ENCODE peak calls at places on chromosomes 11 and 22, in four cellular contexts. H is GM12878, L is HL-60, Z is K562. O is an unnamed sample.

GRCh38 chr11:68002943-68003845 is 703 bp downstream of the UNC93B1 start:
- DNase-seq in H (no peak), L (peak; percentile 55), Z (peak; percentile 47), O (no peak)

GRCh38 chr11:113493205-113493604 is 18.0 kb upstream of the DRD2 start:
- DNase-seq in H (no peak), L (peak; percentile 7), Z (no peak), O (no peak)

GRCh38 chr11:115423728-115424459 is 80.3 kb downstream of the CADM1 start:
- DNase-seq in H (no peak), L (no peak), Z (no peak), O (no peak)

GRCh38 chr22:26522012-26522411 is 9.7 kb upstream of the TFIP11 start:
- DNase-seq in H (no peak), L (no peak), Z (no peak), O (no peak)

GRCh38 chr22:32050678-32051515 is 7.8 kb downstream of the SLC5A1 start:
- DNase-seq in H (peak; percentile 63), L (peak; percentile 76), Z (peak; percentile 46), O (no peak)

GRCh38 chr11:82738116-82738515 is 4.5 kb upstream of the FAM181B start:
- DNase-seq in H (no peak), L (no peak), Z (no peak), O (no peak)

GRCh38 chr11:33634291-33634834 is 66.3 kb downstream of the C11orf91 start:
- DNase-seq in H (no peak), L (no peak), Z (no peak), O (no peak)

GRCh38 chr22:43897751-43898261 is 6.0 kb upstream of the PNPLA5 start:
- DNase-seq in H (no peak), L (no peak), Z (no peak), O (no peak)

GRCh38 chr11:85666687-85667086 is 1.8 kb upstream of the CREBZF start:
- DNase-seq in H (no peak), L (no peak), Z (no peak), O (no peak)

GRCh38 chr11:34345991-34346480 is 11.8 kb downstream of the ABTB2 start:
- DNase-seq in H (no peak), L (no peak), Z (no peak), O (no peak)

GRCh38 chr11:2395211-2395730 is 5.3 kb upstream of the TSSC4 start:
- DNase-seq in H (no peak), L (no peak), Z (no peak), O (no peak)

GRCh38 chr22:31350410-31350863 is 4.3 kb upstream of the PATZ1 start:
- DNase-seq in H (no peak), L (no peak), Z (peak; percentile 55), O (no peak)

GRCh38 chr11:66637557-66638176 is 836 bp upstream of the RBM4 start:
- DNase-seq in H (no peak), L (no peak), Z (peak; percentile 52), O (no peak)

GRCh38 chr11:57358991-57359390 is 20.8 kb downstream of the P2RX3 start:
- DNase-seq in H (no peak), L (no peak), Z (no peak), O (no peak)

GRCh38 chr11:122023614-122024250 is 92.3 kb downstream of the BLID start:
- DNase-seq in H (no peak), L (no peak), Z (no peak), O (no peak)

GRCh38 chr11:22359295-22359694 is 21.1 kb downstream of the SLC17A6 start:
- DNase-seq in H (no peak), L (no peak), Z (no peak), O (no peak)

GRCh38 chr22:28857288-28857687 is 26.1 kb upstream of the ZNRF3 start:
- DNase-seq in H (no peak), L (no peak), Z (no peak), O (no peak)

GRCh38 chr11:115324569-115325432 is 179.4 kb downstream of the CADM1 start:
- DNase-seq in H (peak; percentile 13), L (peak; percentile 43), Z (peak; percentile 49), O (peak; percentile 16)

GRCh38 chr11:45580399-45580798 is 85.0 kb downstream of the CHST1 start:
- DNase-seq in H (no peak), L (peak; percentile 14), Z (peak; percentile 23), O (no peak)

GRCh38 chr11:86151188-86152005 is 82.5 kb upstream of the PICALM start:
- DNase-seq in H (no peak), L (peak; percentile 60), Z (peak; percentile 96), O (no peak)

GRCh38 chr11:105718641-105719040 is 108.8 kb downstream of the GRIA4 start:
- DNase-seq in H (no peak), L (no peak), Z (no peak), O (no peak)

GRCh38 chr22:50600541-50600940 is at the start of gene MAPK8IP2:
- DNase-seq in H (no peak), L (no peak), Z (peak; percentile 25), O (peak; percentile 52)

GRCh38 chr11:134863294-134863693 is 451.3 kb upstream of the B3GAT1 start:
- DNase-seq in H (no peak), L (no peak), Z (no peak), O (no peak)

GRCh38 chr11:119907934-119908760 is 179.1 kb upstream of the NECTIN1 start:
- DNase-seq in H (no peak), L (no peak), Z (no peak), O (no peak)

GRCh38 chr11:96008161-96008560 is 84.3 kb upstream of the MTMR2 start:
- DNase-seq in H (no peak), L (no peak), Z (no peak), O (no peak)

GRCh38 chr11:74611369-74611861 is 19.0 kb downstream of the POLD3 start:
- DNase-seq in H (no peak), L (no peak), Z (peak; percentile 48), O (no peak)

GRCh38 chr11:121517996-121518395 is 65.2 kb upstream of the SORL1-AS1 start:
- DNase-seq in H (no peak), L (no peak), Z (no peak), O (no peak)

GRCh38 chr11:72759468-72759867 is 7.3 kb upstream of the ARAP1 start:
- DNase-seq in H (no peak), L (no peak), Z (no peak), O (no peak)

GRCh38 chr22:38943181-38943580 is 14.2 kb upstream of the APOBEC3A start:
- DNase-seq in H (no peak), L (peak; percentile 68), Z (no peak), O (no peak)

GRCh38 chr11:35227551-35228341 is 88.8 kb downstream of the CD44 start:
- DNase-seq in H (no peak), L (peak; percentile 88), Z (no peak), O (no peak)

GRCh38 chr11:47162426-47162825 is 14.3 kb downstream of the ARFGAP2 start:
- DNase-seq in H (no peak), L (no peak), Z (no peak), O (no peak)

GRCh38 chr11:47161890-47162289 is 14.8 kb downstream of the ARFGAP2 start:
- DNase-seq in H (no peak), L (no peak), Z (no peak), O (no peak)

GRCh38 chr11:47160753-47161133 is 15.9 kb downstream of the ARFGAP2 start:
- DNase-seq in H (no peak), L (no peak), Z (no peak), O (no peak)

GRCh38 chr11:47163198-47163597 is 13.5 kb downstream of the ARFGAP2 start:
- DNase-seq in H (no peak), L (no peak), Z (no peak), O (no peak)

GRCh38 chr11:47161134-47161854 is 15.4 kb downstream of the ARFGAP2 start:
- DNase-seq in H (no peak), L (peak; percentile 61), Z (peak; percentile 86), O (peak; percentile 87)
- TF ChIP-seq POLR2AphosphoS5 in H (no peak), L (peak; percentile 11), Z (peak; percentile 53), O (no peak)

DNA sequence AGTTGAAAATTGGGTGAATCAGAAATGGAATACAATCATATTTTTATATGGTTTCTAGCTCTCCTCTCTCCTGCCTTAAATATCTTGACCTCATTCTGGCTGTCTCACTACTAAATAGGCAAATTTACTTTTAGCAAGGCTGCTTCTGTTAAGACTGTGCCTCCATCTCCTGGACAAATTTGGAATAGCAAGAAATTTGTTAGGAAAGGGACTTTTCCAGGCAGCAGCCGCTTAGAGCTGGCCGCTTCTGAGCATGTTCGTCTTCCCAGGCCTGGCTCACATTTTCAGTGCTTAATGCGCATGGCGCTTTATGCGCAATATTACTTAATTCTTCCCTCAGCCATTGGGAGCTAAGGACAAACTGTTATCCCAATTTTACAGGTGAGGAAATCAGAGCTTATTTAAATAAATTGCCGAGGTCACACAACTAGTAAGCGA is 1.7 kb upstream of the PEX26 start:
- DNase-seq in H (no peak), L (peak; percentile 68), Z (peak; percentile 89), O (no peak)
- TF ChIP-seq SPI1 in H (no peak), L (no peak), Z (no peak), O (no peak)

DNA sequence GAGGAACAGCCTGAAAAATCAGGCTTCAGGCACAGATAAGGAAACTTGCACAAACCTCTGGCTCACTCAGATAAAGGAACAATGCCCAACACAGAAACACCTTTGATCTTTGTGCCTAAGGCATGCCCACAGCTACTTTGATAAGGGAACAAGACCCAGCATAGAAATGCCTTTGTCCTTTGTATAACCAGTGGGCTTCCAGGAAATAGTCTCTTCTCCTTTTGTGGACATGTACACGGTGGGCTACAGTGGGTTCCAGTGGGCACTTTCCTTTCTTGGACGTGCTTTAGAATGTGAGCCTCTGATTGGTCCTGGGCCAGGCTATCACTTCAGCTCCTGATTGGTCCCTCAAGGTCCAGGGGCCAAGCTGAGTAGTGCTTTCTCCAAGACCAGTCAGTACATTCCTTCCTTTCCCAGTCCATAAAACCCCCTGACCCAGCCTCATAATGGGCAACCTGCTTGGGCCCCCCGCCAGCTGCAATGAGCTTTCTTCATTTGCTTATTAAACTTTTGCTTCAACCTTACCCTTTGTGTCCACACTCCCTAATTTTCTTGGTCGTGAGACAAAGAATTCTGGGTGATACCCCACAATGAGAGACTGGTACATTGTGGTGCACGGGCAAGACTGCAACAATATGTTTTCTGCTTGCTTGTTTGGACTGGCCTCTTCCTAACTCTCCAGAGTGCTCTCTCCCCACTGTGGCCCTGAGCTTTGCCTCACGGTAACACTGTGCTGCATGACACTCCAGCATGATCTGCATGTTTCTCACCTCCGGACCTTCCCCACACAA is 1.7 kb upstream of the CABIN1 start:
- DNase-seq in H (no peak), L (no peak), Z (no peak), O (no peak)
- TF ChIP-seq POLR2AphosphoS5 in H (no peak), L (no peak), Z (no peak), O (no peak)

GRCh38 chr22:23119492-23120414 is 22.0 kb downstream of the RSPH14 start:
- DNase-seq in H (no peak), L (no peak), Z (peak; percentile 80), O (peak; percentile 62)
- TF ChIP-seq SPI1 in H (no peak), L (no peak), Z (no peak), O (no peak)